ENCODE peak calls at places on chromosomes 7 and 10, in ten cellular contexts. B is gastrocnemius medialis, F is aorta, Q is HepG2, I is IMR-90, S is upper lobe of left lung, G is left lung, L is body of pancreas, J is lung, Y is heart right ventricle. K is an unnamed sample.

GRCh38 chr7:76267107-76267834 is 35.2 kb upstream of the HSPB1 start:
- ATAC-seq in B (no peak), F (no peak), Q (no peak), I (no peak), S (no peak), G (no peak), L (no peak), J (no peak), Y (no peak), K (no peak)

GRCh38 chr10:98463976-98464754 is 17.4 kb upstream of the HPS1 start:
- ATAC-seq in B (no peak), F (no peak), Q (no peak), I (no peak), S (no peak), G (no peak), L (no peak), J (no peak), Y (no peak), K (no peak)

GRCh38 chr7:133650487-133651292 is 397.8 kb downstream of the EXOC4 start:
- ATAC-seq in B (no peak), F (no peak), Q (no peak), I (no peak), S (peak; percentile 40), G (peak; percentile 34), L (no peak), J (no peak), Y (no peak), K (no peak)

GRCh38 chr7:24042028-24042427 is 242.0 kb upstream of the NPY start:
- ATAC-seq in B (no peak), F (no peak), Q (no peak), I (no peak), S (no peak), G (no peak), L (no peak), J (no peak), Y (no peak), K (no peak)

GRCh38 chr7:1058821-1059199 is 14.5 kb downstream of the GPR146 start:
- ATAC-seq in B (no peak), F (no peak), Q (no peak), I (peak; percentile 75), S (no peak), G (no peak), L (no peak), J (no peak), Y (no peak), K (no peak)

GRCh38 chr10:109898666-109899577 is 24.4 kb downstream of the XPNPEP1 start:
- ATAC-seq in B (peak; percentile 53), F (peak; percentile 73), Q (no peak), I (no peak), S (no peak), G (no peak), L (no peak), J (no peak), Y (peak; percentile 39), K (no peak)

GRCh38 chr10:29807407-29807806 is 172.6 kb upstream of the SVIL start:
- ATAC-seq in B (no peak), F (no peak), Q (no peak), I (peak; percentile 8), S (peak; percentile 62), G (no peak), L (no peak), J (no peak), Y (no peak), K (no peak)

GRCh38 chr10:96764345-96764744 is 44.0 kb upstream of the PIK3AP1 start:
- ATAC-seq in B (no peak), F (no peak), Q (no peak), I (no peak), S (no peak), G (no peak), L (no peak), J (no peak), Y (no peak), K (no peak)

DNA sequence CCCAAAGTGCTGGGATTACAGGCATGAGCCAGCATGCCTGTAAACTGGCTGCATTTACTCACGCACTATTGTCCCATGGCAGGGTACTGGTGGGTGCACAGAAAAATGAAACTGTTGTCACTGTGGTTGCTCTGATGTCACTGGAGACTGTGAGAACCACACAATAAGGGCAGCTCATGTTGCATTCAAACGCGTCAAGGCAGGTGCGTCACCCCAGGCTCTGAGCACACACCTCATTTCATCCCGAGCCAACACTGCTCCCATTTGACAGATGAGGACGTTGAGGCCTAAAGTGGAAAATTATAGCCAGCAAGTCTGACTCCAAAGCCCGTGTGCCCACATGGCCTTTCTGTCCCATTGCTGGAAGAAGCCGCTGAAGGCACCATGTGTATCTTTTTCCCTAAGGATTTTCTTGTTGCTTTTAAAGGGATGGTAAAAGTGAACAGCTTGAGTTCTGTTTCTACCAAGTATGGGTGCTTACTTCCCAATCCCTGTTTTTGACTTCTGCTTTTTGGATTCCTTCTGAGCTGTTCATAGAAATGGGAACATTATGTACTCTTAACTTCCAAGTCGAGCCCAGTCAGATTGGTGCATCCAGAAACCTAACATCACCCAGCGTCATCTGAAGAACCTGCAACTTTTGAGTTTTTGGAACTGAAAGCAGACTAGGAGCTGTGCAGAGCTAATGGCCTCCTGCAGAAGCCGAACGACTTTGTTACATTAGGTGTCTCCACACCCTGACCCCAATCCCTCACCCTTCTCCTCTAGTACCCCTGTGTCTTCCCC is 60.1 kb upstream of the CARD11 start:
- ATAC-seq in B (peak; percentile 53), F (no peak), Q (no peak), I (no peak), S (peak; percentile 76), G (peak; percentile 42), L (no peak), J (no peak), Y (no peak), K (peak; percentile 50)
- H3K4me1 ChIP-seq in B (no peaks in the 10 kb centered on the region), F (peaks cover 1% of the 10 kb centered on the region), Q (no peaks in the 10 kb centered on the region), I (no peaks in the 10 kb centered on the region), S (no peaks in the 10 kb centered on the region), G (no peaks in the 10 kb centered on the region), L (peaks cover 20% of the 10 kb centered on the region), J (no peaks in the 10 kb centered on the region), Y (no peaks in the 10 kb centered on the region), K (no peaks in the 10 kb centered on the region)

GRCh38 chr10:119288574-119289001 is 81.2 kb downstream of the GRK5 start:
- ATAC-seq in B (no peak), F (no peak), Q (peak; percentile 56), I (peak; percentile 8), S (no peak), G (peak; percentile 39), L (no peak), J (no peak), Y (peak; percentile 21), K (no peak)
- H3K4me1 ChIP-seq in B (peaks cover 37% of the 10 kb centered on the region), F (peaks cover 8% of the 10 kb centered on the region), Q (peaks cover 58% of the 10 kb centered on the region), I (peaks cover 30% of the 10 kb centered on the region), S (peaks cover 80% of the 10 kb centered on the region), G (peaks cover 66% of the 10 kb centered on the region), L (no peaks in the 10 kb centered on the region), J (peaks cover 2% of the 10 kb centered on the region), Y (peaks cover 90% of the 10 kb centered on the region), K (peaks cover 11% of the 10 kb centered on the region)

GRCh38 chr10:94085766-94086437 is 92.2 kb downstream of the PLCE1 start:
- ATAC-seq in B (no peak), F (no peak), Q (no peak), I (no peak), S (no peak), G (no peak), L (no peak), J (no peak), Y (no peak), K (no peak)

GRCh38 chr10:94088926-94089381 is 95.2 kb downstream of the PLCE1 start:
- ATAC-seq in B (no peak), F (peak; percentile 71), Q (no peak), I (peak; percentile 80), S (peak; percentile 40), G (peak; percentile 80), L (no peak), J (no peak), Y (no peak), K (peak; percentile 85)

GRCh38 chr10:94083662-94084323 is 90.1 kb downstream of the PLCE1 start:
- ATAC-seq in B (no peak), F (no peak), Q (no peak), I (no peak), S (no peak), G (no peak), L (no peak), J (no peak), Y (no peak), K (no peak)

GRCh38 chr10:94084344-94084743 is 90.6 kb downstream of the PLCE1 start:
- ATAC-seq in B (no peak), F (no peak), Q (no peak), I (no peak), S (no peak), G (no peak), L (no peak), J (no peak), Y (no peak), K (no peak)

DNA sequence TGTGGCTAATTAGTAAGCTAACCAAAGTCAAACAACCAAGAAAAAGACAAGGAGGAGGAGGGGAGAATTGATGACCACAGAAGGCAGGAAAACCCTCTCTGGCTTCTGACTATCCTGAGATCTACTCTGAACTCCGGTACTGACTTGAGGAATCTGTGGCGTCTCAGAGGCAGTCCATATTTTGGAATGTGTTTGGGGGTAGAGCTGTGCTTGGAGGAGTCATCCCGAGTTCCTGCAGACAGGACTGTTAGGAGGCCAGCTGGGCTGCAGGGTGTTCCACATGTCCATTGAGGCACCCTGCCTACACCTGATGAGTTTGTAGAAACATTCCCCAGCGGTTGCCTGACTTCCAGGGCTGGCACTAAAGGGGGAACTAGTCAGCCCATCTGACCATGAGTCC is 91.6 kb downstream of the PLCE1 start:
- ATAC-seq in B (no peak), F (no peak), Q (no peak), I (peak; percentile 48), S (no peak), G (no peak), L (no peak), J (no peak), Y (no peak), K (no peak)
- H3K4me1 ChIP-seq in B (no peaks in the 10 kb centered on the region), F (no peaks in the 10 kb centered on the region), Q (no peaks in the 10 kb centered on the region), I (peaks cover 5% of the 10 kb centered on the region), S (peaks cover 9% of the 10 kb centered on the region), G (no peaks in the 10 kb centered on the region), L (no peaks in the 10 kb centered on the region), J (no peaks in the 10 kb centered on the region), Y (peaks cover 43% of the 10 kb centered on the region), K (peaks cover 10% of the 10 kb centered on the region)

GRCh38 chr7:47375590-47375989 is 206.3 kb downstream of the TNS3 start:
- ATAC-seq in B (peak; percentile 47), F (no peak), Q (no peak), I (no peak), S (no peak), G (no peak), L (no peak), J (no peak), Y (no peak), K (no peak)

GRCh38 chr7:47375121-47375551 is 206.8 kb downstream of the TNS3 start:
- ATAC-seq in B (no peak), F (no peak), Q (no peak), I (peak; percentile 58), S (no peak), G (no peak), L (no peak), J (no peak), Y (no peak), K (no peak)

GRCh38 chr7:47371733-47372368 is 210.1 kb downstream of the TNS3 start:
- ATAC-seq in B (no peak), F (no peak), Q (no peak), I (peak; percentile 19), S (no peak), G (peak; percentile 92), L (peak; percentile 77), J (peak; percentile 39), Y (peak; percentile 91), K (peak; percentile 56)

GRCh38 chr7:47374538-47374937 is 207.4 kb downstream of the TNS3 start:
- ATAC-seq in B (no peak), F (no peak), Q (no peak), I (no peak), S (no peak), G (no peak), L (no peak), J (no peak), Y (no peak), K (no peak)

GRCh38 chr7:47373871-47374451 is 207.9 kb downstream of the TNS3 start:
- ATAC-seq in B (peak; percentile 43), F (no peak), Q (no peak), I (no peak), S (no peak), G (no peak), L (peak; percentile 75), J (no peak), Y (peak; percentile 37), K (no peak)
- H3K4me1 ChIP-seq in B (peaks cover 33% of the 10 kb centered on the region), F (peaks cover 3% of the 10 kb centered on the region), Q (no peaks in the 10 kb centered on the region), I (peaks cover 16% of the 10 kb centered on the region), S (peaks cover 13% of the 10 kb centered on the region), G (peaks cover 11% of the 10 kb centered on the region), L (peaks cover 62% of the 10 kb centered on the region), J (peaks cover 15% of the 10 kb centered on the region), Y (peaks cover 66% of the 10 kb centered on the region), K (no peaks in the 10 kb centered on the region)